ENCODE peak calls at places on chromosomes 12 and 14, in nine cellular contexts. O is activated CD4-positive, alpha-beta memory T cell treated with anti-CD3 and anti-CD28 coated beads, Interleukin-2, amount 10 ng/mL, durations not matched to agents 7 days and 5 days; D is H4; A is NCI-H2171 treated with DMSO at 0.1 percent for 48 hours; M is activated T-cell treated with anti-CD3 and anti-CD28 coated beads, Interleukin-2, amount 50 U/mL, for 24 hours; Q is GM20000; P is H1; G is omental fat pad; K is stimulated activated CD4-positive, alpha-beta T cell treated with anti-CD3 and anti-CD28 coated beads, Interleukin-12 subunit alpha, Interleukin-12 subunit beta, amount 100 ng/mL, for 48 hours. E is an unnamed sample.

GRCh38 chr12:646303-647038 is 16.8 kb downstream of the NINJ2 start:
- DNase-seq in K (no peak), O (no peak), M (peak; percentile 20), Q (no peak), P (no peak), G (no peak), D (no peak), A (no peak), E (peak; percentile 39)

GRCh38 chr12:62224601-62225000 is 35.6 kb upstream of the USP15 start:
- DNase-seq in D (no peak), Q (no peak), P (no peak), A (no peak), M (no peak), G (no peak), O (no peak), K (no peak), E (no peak)

GRCh38 chr14:90093942-90094595 is 32.3 kb downstream of the KCNK13 start:
- DNase-seq in P (no peak), A (no peak), Q (no peak), M (no peak), D (no peak), G (no peak), O (no peak), K (no peak), E (no peak)

GRCh38 chr14:74514471-74514932 is 20.9 kb downstream of the ISCA2 start:
- DNase-seq in Q (peak; percentile 28), K (no peak), O (no peak), M (no peak), A (no peak), G (no peak), P (no peak), D (peak; percentile 94), E (no peak)

GRCh38 chr14:50067723-50068495 is 48.5 kb downstream of the VCPKMT start:
- DNase-seq in P (no peak), D (peak; percentile 39), O (no peak), M (peak; percentile 18), G (no peak), Q (no peak), K (no peak), A (no peak), E (peak; percentile 7)

GRCh38 chr12:131773582-131774221 is 54.5 kb upstream of the MMP17 start:
- DNase-seq in G (no peak), P (no peak), A (no peak), O (peak; percentile 39), D (no peak), M (no peak), K (no peak), Q (peak; percentile 79), E (no peak)

GRCh38 chr12:94618995-94619695 is 31.2 kb downstream of the TMCC3 start:
- DNase-seq in Q (no peak), O (peak; percentile 23), K (peak; percentile 4), G (no peak), P (no peak), A (no peak), D (peak; percentile 81), M (no peak), E (no peak)

GRCh38 chr14:91996951-91997371 is 42.9 kb downstream of the TRIP11 start:
- DNase-seq in Q (peak; percentile 22), M (no peak), K (no peak), O (no peak), G (no peak), P (no peak), D (peak; percentile 39), A (peak; percentile 64), E (no peak)

GRCh38 chr12:118034429-118035193 is 18.1 kb downstream of the RFC5 start:
- DNase-seq in G (no peak), K (no peak), Q (no peak), M (no peak), O (no peak), P (no peak), A (peak; percentile 54), D (peak; percentile 44), E (no peak)

GRCh38 chr12:51437471-51437870 is 12.8 kb downstream of the SLC4A8 start:
- DNase-seq in O (no peak), K (no peak), D (no peak), G (no peak), Q (no peak), M (no peak), A (no peak), P (no peak), E (no peak)

GRCh38 chr12:117472983-117473382 is 111.6 kb upstream of the NOS1 start:
- DNase-seq in G (no peak), P (peak; percentile 84), Q (no peak), O (no peak), M (no peak), K (no peak), A (no peak), D (no peak), E (no peak)

GRCh38 chr14:78975734-78976133 is 805.6 kb downstream of the NRXN3 start:
- DNase-seq in Q (no peak), M (no peak), G (no peak), D (no peak), P (no peak), A (no peak), O (no peak), K (no peak), E (no peak)

GRCh38 chr12:117100251-117100650 is 1.0 kb upstream of the TESC start:
- DNase-seq in P (no peak), G (no peak), K (no peak), O (no peak), Q (peak; percentile 41), D (no peak), M (no peak), A (no peak), E (peak; percentile 44)

GRCh38 chr12:52581066-52581465 is 7.4 kb upstream of the KRT74 start:
- DNase-seq in A (no peak), G (no peak), O (no peak), P (no peak), D (no peak), K (no peak), Q (no peak), M (no peak), E (no peak)

GRCh38 chr12:89353188-89353822 is 1.0 kb upstream of the DUSP6 start:
- DNase-seq in Q (peak; percentile 65), M (peak; percentile 78), G (no peak), K (peak; percentile 25), A (peak; percentile 31), D (peak; percentile 43), O (no peak), P (peak; percentile 89), E (peak; percentile 73)

GRCh38 chr12:6337958-6338406 is 3.9 kb downstream of the TNFRSF1A start:
- DNase-seq in A (no peak), M (no peak), K (no peak), G (peak; percentile 50), D (no peak), O (no peak), P (no peak), Q (no peak), E (peak; percentile 71)

GRCh38 chr14:55386037-55386798 is 25.4 kb downstream of the ATG14 start:
- DNase-seq in A (no peak), D (no peak), M (no peak), G (no peak), Q (no peak), P (no peak), K (no peak), O (peak; percentile 33), E (no peak)

GRCh38 chr14:101082436-101083384 is 179.2 kb upstream of the RTL1 start:
- DNase-seq in K (no peak), G (no peak), Q (no peak), D (no peak), P (no peak), O (peak; percentile 11), M (no peak), A (no peak), E (peak; percentile 58)

E was measured in adrenal gland.